ENCODE peak calls at places on chromosomes 7 and 10, in five cellular contexts. T, O, X, S and G are unnamed samples.
A peak's percentile ranks its signal among the peaks of the same experiment; 100 is the strongest.

GRCh38 chr10:4058514-4059029 is 273.6 kb upstream of the KLF6 start:
- DNase-seq in O (peak; percentile 44), X (no peak), S (no peak), T (no peak), G (no peak)

GRCh38 chr7:158353606-158354570 is 233.7 kb downstream of the PTPRN2 start:
- DNase-seq in S (no peak), X (no peak), T (peak; percentile 71), O (peak; percentile 5), G (peak; percentile 50)

GRCh38 chr10:47457826-47458225 is 26.1 kb downstream of the ANXA8 start:
- DNase-seq in S (no peak), T (no peak), O (no peak), X (no peak), G (no peak)

GRCh38 chr10:13139671-13140070 is 21.7 kb upstream of the MCM10 start:
- DNase-seq in T (no peak), S (no peak), O (no peak), X (no peak), G (no peak)

GRCh38 chr10:3528823-3529222 is 256.2 kb downstream of the KLF6 start:
- DNase-seq in X (no peak), O (no peak), T (no peak), S (no peak), G (no peak)

GRCh38 chr10:123926401-123927264 is 35.0 kb upstream of the CPXM2 start:
- DNase-seq in T (no peak), O (peak; percentile 3), X (no peak), S (no peak), G (peak; percentile 64)

GRCh38 chr7:8817448-8818036 is 384.1 kb downstream of the NXPH1 start:
- DNase-seq in T (no peak), O (no peak), X (no peak), S (no peak), G (no peak)

GRCh38 chr10:132018446-132018845 is 36.7 kb upstream of the BNIP3 start:
- DNase-seq in T (no peak), O (no peak), S (no peak), X (no peak), G (no peak)

GRCh38 chr7:5452937-5453540 is 29.4 kb upstream of the TNRC18 start:
- DNase-seq in T (peak; percentile 89), O (peak; percentile 84), S (no peak), X (peak; percentile 59), G (no peak)

GRCh38 chr7:152858761-152859160 is 99.2 kb downstream of the ACTR3B start:
- DNase-seq in S (no peak), T (no peak), X (no peak), O (no peak), G (no peak)

GRCh38 chr10:132131581-132132250 is 55.0 kb upstream of the DPYSL4 start:
- DNase-seq in X (no peak), O (no peak), S (no peak), T (no peak), G (no peak)

GRCh38 chr7:137546009-137546408 is 202.5 kb upstream of the PTN start:
- DNase-seq in O (no peak), T (no peak), X (no peak), S (no peak), G (no peak)

GRCh38 chr10:26860026-26860541 is 674 bp downstream of the ABI1 start:
- DNase-seq in X (peak; percentile 31), T (peak; percentile 71), S (peak; percentile 53), O (peak; percentile 81), G (peak; percentile 38)

GRCh38 chr10:44882146-44882720 is 28.9 kb upstream of the TMEM72 start:
- DNase-seq in T (no peak), X (no peak), S (no peak), O (no peak), G (peak; percentile 60)

GRCh38 chr7:144818516-144818915 is 17.3 kb downstream of the TPK1 start:
- DNase-seq in S (peak; percentile 76), O (no peak), X (no peak), T (no peak), G (peak; percentile 85)

GRCh38 chr7:131726680-131727079 is 170.3 kb upstream of the PODXL start:
- DNase-seq in O (no peak), S (no peak), T (no peak), X (no peak), G (no peak)

GRCh38 chr7:150845471-150845870 is 6.8 kb upstream of the AOC1 start:
- DNase-seq in X (no peak), T (peak; percentile 47), O (no peak), S (no peak), G (no peak)

GRCh38 chr7:142485617-142486226 is 227.9 kb upstream of the PRSS58 start:
- DNase-seq in O (no peak), X (no peak), S (no peak), T (peak; percentile 28), G (peak; percentile 56)

GRCh38 chr10:92747600-92747999 is 57.8 kb downstream of the HHEX start:
- DNase-seq in O (no peak), X (no peak), T (no peak), S (peak; percentile 3), G (no peak)

GRCh38 chr7:128665057-128665456 is 7.0 kb upstream of the GARIN1A start:
- DNase-seq in S (no peak), T (no peak), X (no peak), O (no peak), G (no peak)

GRCh38 chr10:34710391-34710751 is 104.7 kb downstream of the PARD3 start:
- DNase-seq in X (no peak), S (no peak), O (peak; percentile 69), T (no peak), G (no peak)

GRCh38 chr10:132383026-132383565 is 13.9 kb upstream of the PWWP2B start:
- DNase-seq in O (no peak), S (no peak), T (no peak), X (no peak), G (no peak)

GRCh38 chr10:84008878-84009277 is 130.4 kb upstream of the GHITM start:
- DNase-seq in O (no peak), X (no peak), T (peak; percentile 67), S (no peak), G (peak; percentile 47)

GRCh38 chr7:116708248-116708647 is 36.3 kb downstream of the MET start:
- DNase-seq in T (no peak), X (no peak), S (no peak), O (no peak), G (no peak)

GRCh38 chr7:116707289-116707688 is 35.3 kb downstream of the MET start:
- DNase-seq in S (no peak), O (no peak), T (no peak), X (no peak), G (no peak)

GRCh38 chr7:116708861-116709260 is 36.9 kb downstream of the MET start:
- DNase-seq in S (no peak), O (no peak), X (no peak), T (no peak), G (no peak)

GRCh38 chr7:116710764-116711452 is 38.9 kb downstream of the MET start:
- DNase-seq in O (no peak), S (no peak), T (no peak), X (no peak), G (no peak)

GRCh38 chr7:116709336-116709735 is 37.3 kb downstream of the MET start:
- DNase-seq in X (no peak), S (no peak), T (no peak), O (no peak), G (no peak)
- H3K4me3 ChIP-seq in X (no peak overlapping the region), S (no peak overlapping the region), T (no peak overlapping the region), O (no peak overlapping the region), G (no peak overlapping the region)

DNA sequence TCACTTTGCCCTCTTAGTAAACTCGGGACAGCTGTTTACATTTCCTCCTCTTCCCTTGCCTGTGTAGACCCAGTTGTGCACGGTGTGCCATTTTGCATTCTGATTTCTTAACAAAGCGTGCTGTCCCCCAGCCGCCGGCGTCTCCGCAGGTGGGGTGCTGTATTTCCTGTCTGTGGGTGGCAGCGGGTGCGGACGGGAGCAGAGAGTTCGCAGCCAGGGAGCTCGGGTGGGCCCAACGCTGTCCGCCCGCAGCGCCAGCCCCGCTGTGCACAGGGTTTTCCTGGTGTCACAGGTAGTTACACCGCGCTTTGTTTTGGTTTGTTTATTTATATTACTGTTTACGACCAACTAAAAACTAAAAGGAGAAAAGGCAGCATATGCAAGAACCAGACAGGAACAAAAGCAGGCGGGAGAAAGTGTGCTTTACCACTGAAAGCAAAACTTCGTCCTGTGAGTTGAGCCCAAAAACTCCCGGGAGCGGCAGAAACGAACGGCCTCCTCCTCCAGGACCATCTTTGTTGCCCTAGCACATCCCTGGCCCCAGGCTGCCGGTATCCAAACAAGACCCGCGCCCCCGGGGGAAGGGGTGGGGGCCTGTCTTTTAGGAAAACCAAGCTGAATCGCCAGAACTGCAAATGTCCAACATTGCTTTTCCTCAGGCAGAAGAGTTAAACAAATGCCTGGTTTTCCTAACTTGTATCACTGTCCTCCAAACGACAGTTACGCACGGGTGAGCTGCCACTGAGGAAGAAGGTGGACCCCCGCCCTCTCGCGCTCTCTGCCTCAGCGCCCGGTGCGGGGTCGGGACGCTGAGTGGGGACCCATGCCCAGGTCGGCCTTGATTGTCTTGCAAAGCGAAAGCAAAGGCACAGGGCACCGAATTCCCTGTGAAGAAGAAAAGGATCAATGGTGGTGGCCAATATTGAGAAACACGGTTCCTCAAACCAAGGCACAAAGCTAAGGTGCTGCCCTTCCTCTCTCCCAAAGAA is 45.9 kb upstream of the DRGX start:
- DNase-seq in X (no peak), T (no peak), S (peak; percentile 17), O (no peak), G (no peak)
- H3K4me3 ChIP-seq in X (peak overlapping the region; percentile 3), T (no peak overlapping the region), S (no peak overlapping the region), O (no peak overlapping the region), G (no peak overlapping the region)

GRCh38 chr7:70695804-70696104 is 436.2 kb upstream of the GALNT17 start:
- DNase-seq in S (peak; percentile 14), T (peak; percentile 37), O (no peak), X (no peak), G (peak; percentile 37)

GRCh38 chr7:70693300-70693689 is 438.6 kb upstream of the GALNT17 start:
- DNase-seq in X (no peak), T (no peak), O (peak; percentile 36), S (no peak), G (no peak)

GRCh38 chr7:70694909-70695803 is 436.8 kb upstream of the GALNT17 start:
- DNase-seq in X (no peak), T (peak; percentile 70), S (no peak), O (peak; percentile 55), G (peak; percentile 15)

GRCh38 chr7:70694357-70694908 is 437.5 kb upstream of the GALNT17 start:
- DNase-seq in X (no peak), O (peak; percentile 62), S (peak; percentile 4), T (peak; percentile 91), G (peak; percentile 48)

GRCh38 chr7:70693690-70694356 is 438.1 kb upstream of the GALNT17 start:
- DNase-seq in X (no peak), S (peak; percentile 30), O (peak; percentile 76), T (peak; percentile 91), G (peak; percentile 78)
- H3K4me3 ChIP-seq in X (peak overlapping the region; percentile 89), S (no peak overlapping the region), O (peak overlapping the region; percentile 80), T (peak overlapping the region; percentile 97), G (peak overlapping the region; percentile 57)

DNA sequence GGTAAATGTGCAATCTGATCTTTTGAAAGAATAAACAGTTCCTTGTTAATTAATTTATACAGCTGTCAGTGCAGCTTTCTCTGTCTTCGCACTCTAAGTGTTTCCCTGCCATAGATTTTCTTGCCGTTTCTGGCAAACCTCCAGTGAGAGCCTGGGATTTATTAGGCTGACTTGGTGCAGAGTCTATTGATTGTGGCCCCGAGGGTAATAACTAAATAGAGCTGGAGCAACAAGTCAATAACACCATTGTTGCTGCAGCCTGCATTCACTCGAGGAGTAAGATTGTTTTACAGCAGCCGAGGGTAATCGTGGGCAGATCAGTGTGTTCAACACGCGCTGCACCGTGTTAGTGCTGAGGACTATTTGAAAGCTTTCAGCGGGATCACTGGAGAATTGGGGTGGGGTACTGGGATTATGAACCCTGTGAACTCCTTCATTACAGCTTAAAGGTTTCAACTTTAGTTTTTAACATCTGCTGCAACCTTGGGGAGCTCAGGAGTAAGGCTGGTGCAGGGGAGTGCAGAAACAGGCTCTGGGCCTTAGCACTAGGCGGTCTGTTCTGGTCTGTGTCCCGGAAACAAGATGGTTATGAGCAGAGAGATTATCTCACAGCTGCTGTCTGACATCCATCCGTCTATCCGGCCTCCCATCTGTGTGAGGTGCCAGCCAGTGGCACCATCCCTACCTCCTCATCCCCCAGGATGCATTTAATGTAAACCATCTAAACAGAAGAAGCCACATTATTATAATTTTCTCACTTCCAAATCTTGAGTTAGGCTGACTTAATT is 174.0 kb upstream of the TCF7L2 start:
- DNase-seq in O (peak; percentile 39), X (no peak), S (no peak), T (no peak), G (no peak)
- H3K4me3 ChIP-seq in O (no peak overlapping the region), X (no peak overlapping the region), S (no peak overlapping the region), T (no peak overlapping the region), G (no peak overlapping the region)